ENCODE peak calls at places on chromosome X, in seven cellular contexts. V, F, E, K, S, U and Y are unnamed samples.

GRCh38 chrX:11386001-11386523 is 92.8 kb downstream of the AMELX start:
- DNase-seq in V (peak; percentile 57), F (no peak), E (peak; percentile 27), K (no peak), S (no peak), U (no peak), Y (no peak)

GRCh38 chrX:155881158-155881993 is at the start of gene VAMP7:
- DNase-seq in V (peak; percentile 93), F (peak; percentile 67), E (peak; percentile 95), K (peak; percentile 82), S (peak; percentile 92), U (peak; percentile 58), Y (peak; percentile 54)

GRCh38 chrX:11180571-11180970 is 69.4 kb downstream of the HCCS start:
- DNase-seq in V (no peak), F (no peak), E (no peak), K (no peak), S (no peak), U (no peak), Y (no peak)

GRCh38 chrX:111646515-111646914 is 34.5 kb upstream of the ALG13 start:
- DNase-seq in V (no peak), F (no peak), E (no peak), K (no peak), S (no peak), U (no peak), Y (no peak)

GRCh38 chrX:16212436-16212835 is 45.2 kb downstream of the MAGEB17 start:
- DNase-seq in V (no peak), F (no peak), E (peak; percentile 0), K (no peak), S (no peak), U (no peak), Y (no peak)

GRCh38 chrX:108225456-108225730 is 133.8 kb downstream of the ATG4A start:
- DNase-seq in V (no peak), F (no peak), E (no peak), K (no peak), S (no peak), U (no peak), Y (no peak)

GRCh38 chrX:150889131-150889530 is 9.3 kb downstream of the CD99L2 start:
- DNase-seq in V (no peak), F (no peak), E (no peak), K (no peak), S (no peak), U (no peak), Y (no peak)

GRCh38 chrX:85223359-85223758 is 20.2 kb downstream of the SATL1 start:
- DNase-seq in V (no peak), F (no peak), E (no peak), K (no peak), S (no peak), U (no peak), Y (no peak)

GRCh38 chrX:11770320-11770719 is 12.3 kb downstream of the MSL3 start:
- DNase-seq in V (no peak), F (peak; percentile 33), E (peak; percentile 68), K (peak; percentile 48), S (no peak), U (no peak), Y (no peak)